ENCODE peak calls at places on chromosomes 7 and 10, in nine cellular contexts. E, Z, R, G, N, M, A, X and H are unnamed samples.

GRCh38 chr7:80941206-80941758 is 22.4 kb upstream of the SEMA3C start:
- DNase-seq in E (no peak), Z (peak), R (no peak), G (peak), N (no peak), M (no peak), A (no peak), X (peak), H (no peak)

GRCh38 chr10:49646256-49646870 is 32.5 kb downstream of the CHAT start:
- DNase-seq in E (no peak), Z (no peak), R (peak), G (no peak), N (no peak), M (no peak), A (no peak), X (no peak), H (no peak)

GRCh38 chr10:100338434-100339036 is 8.5 kb upstream of the SCD start:
- DNase-seq in E (peak), Z (peak), R (peak), G (no peak), N (peak), M (peak), A (peak), X (no peak), H (peak)

GRCh38 chr7:137816696-137817320 is 30.0 kb downstream of the DGKI start:
- DNase-seq in E (no peak), Z (peak), R (no peak), G (no peak), N (no peak), M (no peak), A (peak), X (no peak), H (no peak)

GRCh38 chr10:25493122-25493893 is 318.5 kb downstream of the GPR158 start:
- DNase-seq in E (no peak), Z (no peak), R (no peak), G (peak), N (no peak), M (peak), A (no peak), X (peak), H (no peak)

GRCh38 chr7:15784694-15785030 is 98.2 kb upstream of the MEOX2 start:
- DNase-seq in E (no peak), Z (no peak), R (no peak), G (no peak), N (no peak), M (no peak), A (no peak), X (no peak), H (no peak)

GRCh38 chr10:19658131-19658530 is 158.1 kb upstream of the PLXDC2 start:
- DNase-seq in E (no peak), Z (no peak), R (no peak), G (peak), N (no peak), M (no peak), A (no peak), X (no peak), H (no peak)

GRCh38 chr7:151537818-151538561 is 18.3 kb upstream of the RHEB start:
- DNase-seq in E (no peak), Z (no peak), R (no peak), G (no peak), N (no peak), M (no peak), A (no peak), X (no peak), H (no peak)

GRCh38 chr10:102775973-102776669 is 32.4 kb downstream of the WBP1L start:
- DNase-seq in E (peak), Z (peak), R (peak), G (peak), N (peak), M (no peak), A (no peak), X (no peak), H (peak)

GRCh38 chr10:102644646-102645387 is 538 bp downstream of the TRIM8 start:
- DNase-seq in E (peak), Z (peak), R (peak), G (peak), N (peak), M (peak), A (peak), X (peak), H (peak)

GRCh38 chr7:108045669-108046068 is 42.7 kb upstream of the LAMB1 start:
- DNase-seq in E (no peak), Z (no peak), R (no peak), G (peak), N (no peak), M (no peak), A (no peak), X (no peak), H (no peak)

GRCh38 chr10:63765126-63765525 is 243.9 kb downstream of the REEP3 start:
- DNase-seq in E (no peak), Z (peak), R (no peak), G (no peak), N (no peak), M (no peak), A (no peak), X (no peak), H (no peak)

GRCh38 chr7:31007634-31008033 is 43.9 kb downstream of the GHRHR start:
- DNase-seq in E (no peak), Z (no peak), R (no peak), G (no peak), N (no peak), M (no peak), A (no peak), X (no peak), H (no peak)

GRCh38 chr7:150335101-150335773 is 6.2 kb downstream of the RARRES2 start:
- DNase-seq in E (no peak), Z (peak), R (no peak), G (peak), N (no peak), M (no peak), A (no peak), X (no peak), H (no peak)

GRCh38 chr7:26574476-26574875 is 282.8 kb downstream of the SNX10 start:
- DNase-seq in E (no peak), Z (no peak), R (no peak), G (no peak), N (no peak), M (no peak), A (no peak), X (no peak), H (no peak)

GRCh38 chr10:110077436-110078120 is 69.8 kb downstream of the ADD3 start:
- DNase-seq in E (no peak), Z (no peak), R (no peak), G (no peak), N (no peak), M (no peak), A (no peak), X (no peak), H (no peak)

GRCh38 chr10:116767235-116767634 is 24.9 kb upstream of the HSPA12A start:
- DNase-seq in E (peak), Z (no peak), R (no peak), G (no peak), N (peak), M (no peak), A (no peak), X (no peak), H (no peak)

GRCh38 chr10:116763440-116763839 is 21.1 kb upstream of the HSPA12A start:
- DNase-seq in E (no peak), Z (no peak), R (no peak), G (no peak), N (no peak), M (no peak), A (no peak), X (no peak), H (no peak)

GRCh38 chr10:116766241-116767198 is 24.2 kb upstream of the HSPA12A start:
- DNase-seq in E (no peak), Z (no peak), R (no peak), G (no peak), N (no peak), M (no peak), A (no peak), X (no peak), H (no peak)

GRCh38 chr10:116764979-116765378 is 22.6 kb upstream of the HSPA12A start:
- DNase-seq in E (no peak), Z (no peak), R (no peak), G (no peak), N (no peak), M (no peak), A (no peak), X (no peak), H (no peak)

DNA sequence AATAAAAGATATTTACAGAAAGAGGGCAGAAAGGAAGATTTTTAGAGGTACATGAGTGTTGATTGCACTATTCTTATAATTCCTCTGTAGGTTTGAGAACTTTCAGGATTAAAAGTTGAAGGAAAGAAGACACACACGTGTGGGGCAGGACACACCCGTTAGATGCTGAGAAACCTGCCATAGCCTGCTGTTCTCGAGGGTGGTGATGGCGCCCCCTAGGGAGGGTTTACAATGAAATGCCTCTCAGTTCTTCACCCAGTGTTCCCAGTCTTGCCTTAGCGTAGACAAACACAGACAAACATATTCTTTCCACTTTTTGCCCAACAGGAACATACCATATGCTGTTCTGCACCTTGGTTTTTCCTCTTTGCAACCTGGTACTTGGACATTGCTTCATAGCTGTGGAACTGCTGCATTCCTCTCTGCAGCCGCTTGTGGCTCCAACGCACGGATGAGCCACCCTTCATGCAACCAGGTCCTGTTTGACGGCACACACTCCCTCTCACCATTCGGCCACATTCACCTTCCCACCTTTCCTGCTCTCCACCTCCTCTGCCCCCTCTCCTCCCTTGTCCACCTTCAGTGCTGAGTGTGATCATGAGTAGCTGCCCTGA is 23.3 kb upstream of the HSPA12A start:
- DNase-seq in E (peak), Z (no peak), R (no peak), G (no peak), N (no peak), M (peak), A (peak), X (no peak), H (no peak)
- TF ChIP-seq CTCF in E (peak), Z (peak), R (no peak), G (peak), N (peak), M (peak), A (peak), X (no peak), H (no peak)

DNA sequence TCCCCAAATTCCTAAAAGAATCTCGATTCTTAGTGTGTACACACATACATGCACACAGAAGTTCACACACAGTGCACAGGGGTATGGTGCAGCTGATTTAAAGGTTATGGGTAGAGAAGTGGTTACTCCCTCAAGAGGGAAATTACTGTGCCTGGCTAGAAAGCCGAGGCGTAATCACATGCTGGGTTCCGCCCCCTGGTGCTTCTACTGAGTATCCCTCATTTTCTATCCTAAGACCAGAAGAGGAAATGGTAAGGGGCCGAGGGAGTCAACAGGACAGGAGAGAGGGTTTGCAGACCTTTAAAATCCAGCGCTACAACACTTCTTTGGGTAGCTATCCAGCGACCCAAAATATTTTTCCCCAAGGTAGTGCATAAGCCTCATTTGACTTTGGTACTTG is 147.3 kb upstream of the TMEM196 start:
- DNase-seq in E (no peak), Z (no peak), R (no peak), G (no peak), N (no peak), M (no peak), A (no peak), X (no peak), H (no peak)
- TF ChIP-seq CTCF in E (no peak), Z (no peak), R (no peak), G (no peak), N (no peak), M (no peak), A (no peak), X (no peak), H (no peak)

GRCh38 chr10:124027306-124028050 is 65.9 kb downstream of the CHST15 start:
- DNase-seq in E (no peak), Z (no peak), R (no peak), G (no peak), N (no peak), M (no peak), A (no peak), X (no peak), H (no peak)

GRCh38 chr10:124028700-124029487 is 64.5 kb downstream of the CHST15 start:
- DNase-seq in E (no peak), Z (no peak), R (no peak), G (no peak), N (no peak), M (no peak), A (no peak), X (no peak), H (no peak)

GRCh38 chr10:124026337-124026939 is 67.0 kb downstream of the CHST15 start:
- DNase-seq in E (no peak), Z (no peak), R (no peak), G (no peak), N (no peak), M (no peak), A (no peak), X (no peak), H (no peak)

GRCh38 chr10:124025152-124025551 is 68.2 kb downstream of the CHST15 start:
- DNase-seq in E (no peak), Z (no peak), R (no peak), G (no peak), N (no peak), M (no peak), A (no peak), X (no peak), H (no peak)

GRCh38 chr10:124025638-124026336 is 67.6 kb downstream of the CHST15 start:
- DNase-seq in E (no peak), Z (peak), R (peak), G (no peak), N (no peak), M (no peak), A (peak), X (peak), H (no peak)
- TF ChIP-seq CTCF in E (peak), Z (peak), R (peak), G (no peak), N (peak), M (no peak), A (peak), X (no peak), H (no peak)

DNA sequence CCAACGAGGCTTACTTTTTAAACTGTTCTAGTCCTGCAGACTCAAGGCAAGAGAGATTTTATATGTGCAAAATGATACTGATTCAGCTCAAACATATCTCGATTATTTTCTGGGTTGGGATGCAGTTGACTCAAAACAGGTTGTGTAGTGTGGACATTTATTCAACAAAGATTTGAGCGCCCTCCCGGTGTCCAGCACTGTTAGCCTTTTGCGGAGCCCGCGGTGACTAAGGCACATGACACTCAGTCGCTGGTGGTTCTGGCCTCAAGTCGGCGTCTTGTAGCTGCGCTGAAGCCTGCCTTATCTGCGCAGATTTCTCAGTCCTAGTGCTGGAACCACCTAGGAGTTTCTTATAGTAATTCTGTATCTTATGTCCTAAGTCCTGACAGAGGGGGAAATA is 938 bp upstream of the CADPS2 start:
- DNase-seq in E (peak), Z (no peak), R (peak), G (peak), N (peak), M (peak), A (peak), X (peak), H (peak)
- TF ChIP-seq CTCF in E (no peak), Z (no peak), R (no peak), G (no peak), N (peak), M (no peak), A (no peak), X (peak), H (no peak)

GRCh38 chr7:44814956-44815355 is 18.5 kb downstream of the PPIA start:
- DNase-seq in E (no peak), Z (no peak), R (no peak), G (no peak), N (no peak), M (no peak), A (no peak), X (no peak), H (no peak)
- TF ChIP-seq CTCF in E (no peak), Z (no peak), R (no peak), G (no peak), N (no peak), M (no peak), A (no peak), X (no peak), H (no peak)

GRCh38 chr10:124041684-124042445 is 51.5 kb downstream of the CHST15 start:
- DNase-seq in E (no peak), Z (peak), R (no peak), G (no peak), N (no peak), M (no peak), A (no peak), X (no peak), H (no peak)
- TF ChIP-seq CTCF in E (no peak), Z (no peak), R (no peak), G (no peak), N (no peak), M (no peak), A (no peak), X (no peak), H (no peak)

GRCh38 chr10:121317374-121317773 is 280.9 kb downstream of the FGFR2 start:
- DNase-seq in E (no peak), Z (no peak), R (no peak), G (no peak), N (no peak), M (no peak), A (no peak), X (no peak), H (no peak)
- TF ChIP-seq CTCF in E (no peak), Z (no peak), R (no peak), G (no peak), N (no peak), M (no peak), A (no peak), X (no peak), H (no peak)